ENCODE peak calls at places on chromosomes 1 and 21, in four cellular contexts. E, S, W and H are unnamed samples.

GRCh38 chr1:1304331-1305299 is 3.1 kb downstream of the ACAP3 start:
- DNase-seq in E (peak; percentile 78), S (peak; percentile 52), W (no peak), H (peak; percentile 62)

GRCh38 chr1:204506091-204506968 is 9.9 kb upstream of the MDM4 start:
- DNase-seq in E (peak; percentile 79), S (peak; percentile 68), W (peak; percentile 62), H (peak; percentile 55)

GRCh38 chr1:21246905-21247642 is 43.2 kb downstream of the ECE1 start:
- DNase-seq in E (no peak), S (no peak), W (no peak), H (no peak)

GRCh38 chr1:168236836-168237611 is 11.2 kb downstream of the SFT2D2 start:
- DNase-seq in E (no peak), S (no peak), W (no peak), H (no peak)

GRCh38 chr21:36791695-36792451 is 93.0 kb downstream of the SIM2 start:
- DNase-seq in E (no peak), S (no peak), W (no peak), H (no peak)

GRCh38 chr1:23567996-23568607 is 8.8 kb upstream of the ID3 start:
- DNase-seq in E (peak; percentile 44), S (peak; percentile 80), W (no peak), H (peak; percentile 38)

GRCh38 chr1:207825719-207826556 is 74.1 kb downstream of the CD46 start:
- DNase-seq in E (peak; percentile 87), S (peak; percentile 56), W (no peak), H (peak; percentile 73)

GRCh38 chr1:167081594-167081993 is 8.6 kb downstream of the GPA33 start:
- DNase-seq in E (no peak), S (no peak), W (no peak), H (no peak)

GRCh38 chr1:215523128-215523861 is 43.8 kb upstream of the KCTD3 start:
- DNase-seq in E (no peak), S (no peak), W (no peak), H (no peak)

GRCh38 chr1:51622455-51622913 is 5.6 kb downstream of the OSBPL9 start:
- DNase-seq in E (peak; percentile 32), S (peak; percentile 70), W (peak; percentile 43), H (peak; percentile 61)

GRCh38 chr1:218079379-218079778 is 205.7 kb upstream of the RRP15 start:
- DNase-seq in E (no peak), S (no peak), W (no peak), H (no peak)

GRCh38 chr1:10109372-10109771 is 76.6 kb downstream of the UBE4B start:
- DNase-seq in E (no peak), S (no peak), W (no peak), H (no peak)

GRCh38 chr1:207794861-207795260 is 43.0 kb downstream of the CD46 start:
- DNase-seq in E (no peak), S (no peak), W (no peak), H (no peak)

GRCh38 chr1:22131875-22132486 is 10.9 kb downstream of the WNT4 start:
- DNase-seq in E (peak; percentile 59), S (peak; percentile 91), W (peak; percentile 53), H (no peak)

GRCh38 chr21:42272984-42273600 is 42.1 kb downstream of the TFF3 start:
- DNase-seq in E (no peak), S (no peak), W (no peak), H (no peak)

GRCh38 chr1:156689960-156690672 is 12.9 kb upstream of the NES start:
- DNase-seq in E (no peak), S (no peak), W (no peak), H (no peak)

GRCh38 chr1:42014823-42015222 is 96.1 kb upstream of the HIVEP3 start:
- DNase-seq in E (no peak), S (no peak), W (no peak), H (no peak)

GRCh38 chr1:27348861-27349783 is 7.3 kb downstream of the SYTL1 start:
- DNase-seq in E (peak; percentile 73), S (peak; percentile 86), W (peak; percentile 56), H (no peak)

GRCh38 chr1:111988743-111989453 is 570 bp downstream of the KCND3 start:
- DNase-seq in E (peak; percentile 13), S (no peak), W (no peak), H (no peak)

GRCh38 chr1:111990026-111990877 is 784 bp upstream of the KCND3 start:
- DNase-seq in E (peak; percentile 28), S (no peak), W (no peak), H (no peak)

GRCh38 chr1:111992396-111992985 is 3.0 kb upstream of the KCND3 start:
- DNase-seq in E (no peak), S (no peak), W (no peak), H (no peak)

GRCh38 chr1:111989531-111990025 is at the start of gene KCND3:
- DNase-seq in E (peak; percentile 28), S (peak; percentile 43), W (no peak), H (no peak)

GRCh38 chr1:111990878-111991760 is 1.7 kb upstream of the KCND3 start:
- DNase-seq in E (peak; percentile 72), S (peak; percentile 38), W (peak; percentile 14), H (no peak)
- TF ChIP-seq EP300 in E (no peak), S (no peak), W (no peak), H (no peak)

GRCh38 chr1:31623365-31623764 is 5.9 kb downstream of the HCRTR1 start:
- DNase-seq in E (no peak), S (no peak), W (no peak), H (no peak)

GRCh38 chr1:31626451-31627202 is 9.1 kb downstream of the HCRTR1 start:
- DNase-seq in E (no peak), S (peak; percentile 46), W (no peak), H (no peak)

GRCh38 chr1:31625561-31626272 is 8.2 kb downstream of the HCRTR1 start:
- DNase-seq in E (no peak), S (no peak), W (no peak), H (no peak)

GRCh38 chr1:31624354-31625179 is 7.1 kb downstream of the HCRTR1 start:
- DNase-seq in E (no peak), S (no peak), W (no peak), H (no peak)

GRCh38 chr1:31625180-31625514 is 7.7 kb downstream of the HCRTR1 start:
- DNase-seq in E (no peak), S (no peak), W (no peak), H (no peak)
- H3K27ac ChIP-seq in E (no peak overlapping the region), S (no peak overlapping the region), W (no peak overlapping the region), H (no peak overlapping the region)

DNA sequence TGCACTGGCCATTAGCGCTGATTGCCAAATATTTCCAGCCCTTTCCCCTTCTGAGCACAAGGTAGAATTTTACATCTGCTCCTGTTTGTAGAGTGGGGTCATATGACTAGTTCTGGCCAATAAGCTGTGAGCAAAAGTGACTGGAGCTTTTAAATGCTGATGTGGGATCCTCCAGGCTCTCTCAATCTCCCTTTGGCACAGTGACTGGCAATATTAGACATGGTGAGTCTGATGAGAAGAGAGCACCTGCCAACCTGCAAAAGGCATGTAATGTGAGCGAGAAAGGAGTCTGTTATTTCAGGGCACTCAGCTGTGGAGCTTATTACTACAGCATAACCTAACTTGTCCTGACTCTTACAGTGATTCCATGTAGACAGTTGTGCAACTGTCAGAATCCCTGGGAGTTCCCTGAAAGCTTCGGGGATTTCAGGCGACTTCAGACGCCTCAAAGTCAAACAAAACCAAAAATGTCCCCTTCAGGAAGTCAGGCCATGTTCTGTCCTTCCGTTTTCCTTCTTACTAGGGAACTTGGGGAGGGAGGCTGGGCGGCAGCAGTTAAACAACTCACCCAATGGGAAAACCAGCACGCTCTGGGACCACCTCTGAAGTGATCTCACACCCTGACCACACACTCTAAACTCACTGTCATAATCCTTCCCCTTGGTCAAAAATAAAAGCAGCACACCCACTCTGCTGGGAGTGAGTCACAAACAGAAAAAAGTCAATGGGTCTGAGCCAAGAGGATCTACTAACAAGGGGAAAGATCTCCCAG is 3.6 kb upstream of the RASSF5 start:
- DNase-seq in E (peak; percentile 16), S (peak; percentile 80), W (no peak), H (peak; percentile 66)
- TF ChIP-seq POLR2A in E (no peak), S (no peak), W (no peak), H (no peak)

GRCh38 chr21:46057111-46057709 is 40.7 kb upstream of the COL6A2 start:
- DNase-seq in E (no peak), S (no peak), W (no peak), H (no peak)

GRCh38 chr21:46057710-46058241 is 40.1 kb upstream of the COL6A2 start:
- DNase-seq in E (no peak), S (no peak), W (no peak), H (no peak)

GRCh38 chr21:46055863-46056281 is 42.0 kb upstream of the COL6A2 start:
- DNase-seq in E (no peak), S (no peak), W (no peak), H (no peak)

GRCh38 chr21:46054447-46054846 is 43.5 kb upstream of the COL6A2 start:
- DNase-seq in E (no peak), S (no peak), W (no peak), H (no peak)

DNA sequence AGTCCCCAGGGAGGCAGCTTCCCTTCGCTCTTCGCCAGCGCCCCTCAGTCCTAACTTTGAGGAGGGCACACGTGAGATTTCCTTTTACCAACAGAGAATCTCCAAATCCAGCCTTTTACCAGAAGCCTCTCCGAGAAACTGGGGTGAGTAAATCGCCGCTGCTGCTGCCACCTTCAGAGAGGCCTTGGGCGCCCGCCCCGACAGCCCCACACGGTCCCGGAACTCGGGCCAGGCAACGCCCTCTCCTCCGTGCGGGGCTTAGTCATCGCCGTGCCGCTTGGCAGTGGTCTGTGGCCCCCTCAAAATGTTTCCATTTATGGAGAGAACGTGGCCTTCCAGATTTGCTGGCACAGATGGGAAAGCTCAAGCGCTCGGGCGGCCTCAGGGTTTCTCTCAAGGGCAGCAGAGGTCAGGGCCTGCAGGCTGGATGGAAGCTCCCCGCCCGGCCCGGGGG is 41.4 kb upstream of the COL6A2 start:
- DNase-seq in E (peak; percentile 74), S (no peak), W (no peak), H (peak; percentile 58)
- TF ChIP-seq EP300 in E (peak; percentile 85), S (no peak), W (no peak), H (no peak)

DNA sequence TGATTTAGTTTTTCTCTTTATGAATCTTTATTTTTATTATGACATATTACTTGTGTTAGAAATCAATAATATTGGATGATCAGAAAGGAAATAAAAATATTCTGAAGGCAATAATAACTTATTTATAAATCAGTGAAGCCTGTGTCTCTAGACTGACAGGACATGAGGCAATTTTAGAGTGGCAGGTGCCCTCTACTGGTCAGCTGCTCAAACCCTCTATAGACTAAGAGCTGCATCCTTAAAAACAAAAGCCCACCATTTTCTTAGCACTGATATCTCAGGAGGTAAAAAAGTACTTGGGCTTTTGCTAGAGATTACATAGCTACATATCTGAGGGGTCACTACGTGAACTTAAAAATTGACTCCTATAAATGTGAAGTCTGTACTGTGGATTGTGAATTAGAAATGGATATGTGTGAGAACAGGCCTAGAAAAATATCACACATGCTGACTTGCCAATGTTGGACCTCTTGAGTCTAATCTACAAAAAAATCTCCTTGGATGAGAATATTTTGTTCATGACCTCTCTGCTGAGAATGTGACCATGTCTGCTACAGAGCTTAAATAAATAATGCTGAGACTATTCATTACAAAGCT is 597.9 kb upstream of the ADAMTS5 start:
- DNase-seq in E (peak; percentile 31), S (no peak), W (no peak), H (no peak)
- H3K27ac ChIP-seq in E (no peak overlapping the region), S (no peak overlapping the region), W (no peak overlapping the region), H (peak overlapping the region; percentile 12)

GRCh38 chr1:6603424-6603850 is 768 bp upstream of the KLHL21 start:
- DNase-seq in E (peak; percentile 65), S (no peak), W (no peak), H (peak; percentile 48)
- TF ChIP-seq POLR2A in E (peak; percentile 75), S (peak; percentile 83), W (no peak), H (no peak)